ENCODE peak calls at places on chromosome X, in ten cellular contexts. One of them, this sample, is unnamed.

GRCh38 chrX:150240643-150240970 is 122.5 kb upstream of the MAMLD1 start:
- DNase-seq in astrocyte: no peak
- DNase-seq in dorsolateral prefrontal cortex: no peak
- DNase-seq in A549: no peak
- DNase-seq in pancreas: no peak
- DNase-seq in endodermal cell: no peak
- DNase-seq in right atrium auricular region: peak; percentile 23
- DNase-seq in spleen: no peak
- DNase-seq in psoas muscle: no peak
- DNase-seq in HCT116: no peak
- DNase-seq in this sample: no peak

GRCh38 chrX:126164689-126165400 is 1.2 kb downstream of the DCAF12L2 start:
- DNase-seq in astrocyte: no peak
- DNase-seq in A549: no peak
- DNase-seq in HCT116: no peak
- DNase-seq in dorsolateral prefrontal cortex: no peak
- DNase-seq in psoas muscle: peak; percentile 9
- DNase-seq in right atrium auricular region: no peak
- DNase-seq in pancreas: peak; percentile 72
- DNase-seq in endodermal cell: no peak
- DNase-seq in spleen: peak; percentile 69
- DNase-seq in this sample: no peak

GRCh38 chrX:107205770-107206696 is at the start of the genes DNAAF6 and NUP62CL:
- DNase-seq in dorsolateral prefrontal cortex: no peak
- DNase-seq in pancreas: peak; percentile 87
- DNase-seq in astrocyte: peak; percentile 10
- DNase-seq in A549: peak; percentile 82
- DNase-seq in right atrium auricular region: no peak
- DNase-seq in HCT116: peak; percentile 80
- DNase-seq in psoas muscle: peak; percentile 32
- DNase-seq in spleen: peak; percentile 85
- DNase-seq in endodermal cell: peak; percentile 94
- DNase-seq in this sample: peak; percentile 5

GRCh38 chrX:21479695-21480280 is 105.6 kb downstream of the CNKSR2 start:
- DNase-seq in spleen: no peak
- DNase-seq in HCT116: no peak
- DNase-seq in dorsolateral prefrontal cortex: no peak
- DNase-seq in right atrium auricular region: no peak
- DNase-seq in psoas muscle: no peak
- DNase-seq in A549: peak; percentile 6
- DNase-seq in pancreas: no peak
- DNase-seq in endodermal cell: peak; percentile 48
- DNase-seq in astrocyte: peak; percentile 10
- DNase-seq in this sample: peak; percentile 7

GRCh38 chrX:55522577-55523254 is 33.1 kb upstream of the USP51 start:
- DNase-seq in spleen: peak; percentile 43
- DNase-seq in psoas muscle: no peak
- DNase-seq in right atrium auricular region: no peak
- DNase-seq in endodermal cell: no peak
- DNase-seq in A549: no peak
- DNase-seq in HCT116: no peak
- DNase-seq in astrocyte: no peak
- DNase-seq in dorsolateral prefrontal cortex: no peak
- DNase-seq in pancreas: no peak
- DNase-seq in this sample: no peak

GRCh38 chrX:103879339-103879738 is 47.3 kb upstream of the RAB9B start:
- DNase-seq in endodermal cell: no peak
- DNase-seq in astrocyte: peak; percentile 37
- DNase-seq in dorsolateral prefrontal cortex: no peak
- DNase-seq in right atrium auricular region: no peak
- DNase-seq in psoas muscle: no peak
- DNase-seq in pancreas: no peak
- DNase-seq in spleen: no peak
- DNase-seq in A549: no peak
- DNase-seq in HCT116: no peak
- DNase-seq in this sample: no peak

GRCh38 chrX:106401965-106402559 is 209.7 kb upstream of the RADX start:
- DNase-seq in endodermal cell: no peak
- DNase-seq in right atrium auricular region: no peak
- DNase-seq in HCT116: no peak
- DNase-seq in psoas muscle: no peak
- DNase-seq in pancreas: no peak
- DNase-seq in A549: no peak
- DNase-seq in dorsolateral prefrontal cortex: no peak
- DNase-seq in spleen: no peak
- DNase-seq in astrocyte: no peak
- DNase-seq in this sample: no peak

GRCh38 chrX:21166302-21166982 is 207.8 kb upstream of the CNKSR2 start:
- DNase-seq in dorsolateral prefrontal cortex: no peak
- DNase-seq in right atrium auricular region: no peak
- DNase-seq in A549: peak; percentile 6
- DNase-seq in astrocyte: peak; percentile 41
- DNase-seq in HCT116: no peak
- DNase-seq in pancreas: no peak
- DNase-seq in psoas muscle: no peak
- DNase-seq in endodermal cell: no peak
- DNase-seq in spleen: no peak
- DNase-seq in this sample: peak; percentile 65

GRCh38 chrX:74180716-74181115 is 123.3 kb upstream of the ZCCHC13 start:
- DNase-seq in astrocyte: no peak
- DNase-seq in HCT116: no peak
- DNase-seq in right atrium auricular region: no peak
- DNase-seq in psoas muscle: no peak
- DNase-seq in pancreas: no peak
- DNase-seq in A549: no peak
- DNase-seq in dorsolateral prefrontal cortex: no peak
- DNase-seq in spleen: no peak
- DNase-seq in endodermal cell: no peak
- DNase-seq in this sample: no peak

GRCh38 chrX:154540897-154541535 is 5.6 kb downstream of the G6PD start:
- DNase-seq in psoas muscle: no peak
- DNase-seq in HCT116: no peak
- DNase-seq in astrocyte: peak; percentile 38
- DNase-seq in A549: no peak
- DNase-seq in dorsolateral prefrontal cortex: no peak
- DNase-seq in spleen: peak; percentile 77
- DNase-seq in pancreas: peak; percentile 54
- DNase-seq in endodermal cell: no peak
- DNase-seq in right atrium auricular region: no peak
- DNase-seq in this sample: peak; percentile 40

GRCh38 chrX:111353810-111354209 is 58.2 kb downstream of the DCX start:
- DNase-seq in endodermal cell: no peak
- DNase-seq in psoas muscle: no peak
- DNase-seq in A549: no peak
- DNase-seq in pancreas: no peak
- DNase-seq in spleen: no peak
- DNase-seq in astrocyte: peak; percentile 74
- DNase-seq in right atrium auricular region: no peak
- DNase-seq in HCT116: no peak
- DNase-seq in dorsolateral prefrontal cortex: no peak
- DNase-seq in this sample: no peak

GRCh38 chrX:153388722-153389459 is 12.3 kb downstream of the PNMA6E start:
- DNase-seq in A549: no peak
- DNase-seq in spleen: peak; percentile 35
- DNase-seq in psoas muscle: no peak
- DNase-seq in right atrium auricular region: no peak
- DNase-seq in astrocyte: no peak
- DNase-seq in endodermal cell: peak; percentile 42
- DNase-seq in pancreas: no peak
- DNase-seq in HCT116: no peak
- DNase-seq in dorsolateral prefrontal cortex: peak; percentile 2
- DNase-seq in this sample: no peak

GRCh38 chrX:55593756-55594257 is 29.4 kb upstream of the FOXR2 start:
- DNase-seq in dorsolateral prefrontal cortex: no peak
- DNase-seq in astrocyte: no peak
- DNase-seq in endodermal cell: no peak
- DNase-seq in psoas muscle: no peak
- DNase-seq in A549: no peak
- DNase-seq in pancreas: no peak
- DNase-seq in spleen: peak; percentile 33
- DNase-seq in right atrium auricular region: no peak
- DNase-seq in HCT116: no peak
- DNase-seq in this sample: no peak

GRCh38 chrX:143757887-143758286 is 37.3 kb upstream of the SPANXN2 start:
- DNase-seq in psoas muscle: no peak
- DNase-seq in right atrium auricular region: no peak
- DNase-seq in pancreas: no peak
- DNase-seq in A549: no peak
- DNase-seq in astrocyte: no peak
- DNase-seq in HCT116: no peak
- DNase-seq in spleen: no peak
- DNase-seq in endodermal cell: peak; percentile 52
- DNase-seq in dorsolateral prefrontal cortex: no peak
- DNase-seq in this sample: no peak

GRCh38 chrX:110188701-110189558 is 129.0 kb downstream of the AMMECR1 start:
- DNase-seq in endodermal cell: no peak
- DNase-seq in psoas muscle: no peak
- DNase-seq in pancreas: no peak
- DNase-seq in right atrium auricular region: no peak
- DNase-seq in dorsolateral prefrontal cortex: no peak
- DNase-seq in spleen: no peak
- DNase-seq in A549: no peak
- DNase-seq in astrocyte: no peak
- DNase-seq in HCT116: no peak
- DNase-seq in this sample: no peak

GRCh38 chrX:928606-929005 is 283.8 kb downstream of the CRLF2 start:
- DNase-seq in dorsolateral prefrontal cortex: no peak
- DNase-seq in A549: no peak
- DNase-seq in right atrium auricular region: no peak
- DNase-seq in endodermal cell: no peak
- DNase-seq in pancreas: no peak
- DNase-seq in astrocyte: no peak
- DNase-seq in spleen: peak; percentile 6
- DNase-seq in HCT116: no peak
- DNase-seq in psoas muscle: no peak
- DNase-seq in this sample: no peak

GRCh38 chrX:1361275-1361674 is 24.7 kb downstream of the IL3RA start:
- DNase-seq in dorsolateral prefrontal cortex: no peak
- DNase-seq in HCT116: no peak
- DNase-seq in psoas muscle: no peak
- DNase-seq in right atrium auricular region: no peak
- DNase-seq in astrocyte: peak; percentile 14
- DNase-seq in A549: no peak
- DNase-seq in spleen: no peak
- DNase-seq in pancreas: peak; percentile 33
- DNase-seq in endodermal cell: peak; percentile 55
- DNase-seq in this sample: no peak

GRCh38 chrX:9842541-9842940 is 56.3 kb downstream of the SHROOM2 start:
- DNase-seq in HCT116: no peak
- DNase-seq in dorsolateral prefrontal cortex: no peak
- DNase-seq in A549: no peak
- DNase-seq in psoas muscle: no peak
- DNase-seq in astrocyte: no peak
- DNase-seq in endodermal cell: peak; percentile 69
- DNase-seq in right atrium auricular region: no peak
- DNase-seq in pancreas: no peak
- DNase-seq in spleen: no peak
- DNase-seq in this sample: no peak
- H3K27ac ChIP-seq in HCT116: no peak overlapping the region
- H3K27ac ChIP-seq in dorsolateral prefrontal cortex: no peak overlapping the region
- H3K27ac ChIP-seq in A549: peak overlapping the region; percentile 33
- H3K27ac ChIP-seq in psoas muscle: no peak overlapping the region
- H3K27ac ChIP-seq in astrocyte: no peak overlapping the region
- H3K27ac ChIP-seq in endodermal cell: peak overlapping the region; percentile 84
- H3K27ac ChIP-seq in right atrium auricular region: no peak overlapping the region
- H3K27ac ChIP-seq in pancreas: no peak overlapping the region
- H3K27ac ChIP-seq in spleen: no peak overlapping the region
- H3K27ac ChIP-seq in this sample: no peak overlapping the region

DNA sequence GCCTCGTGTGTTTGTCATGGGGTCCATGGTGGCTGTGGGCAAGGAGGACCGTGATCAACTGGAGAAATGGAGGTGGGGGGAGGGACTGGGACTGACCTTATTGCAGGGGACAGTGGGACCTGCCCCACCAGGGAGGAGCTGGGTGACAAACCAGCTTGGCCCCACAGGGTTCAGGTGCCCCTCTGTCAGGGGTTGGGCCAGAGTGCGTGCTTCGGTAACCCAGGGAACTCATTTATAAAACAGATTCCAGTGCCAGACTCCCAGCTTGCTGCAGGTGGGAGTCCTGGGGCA is 366.4 kb downstream of the BCOR start:
- DNase-seq in right atrium auricular region: no peak
- DNase-seq in dorsolateral prefrontal cortex: no peak
- DNase-seq in psoas muscle: no peak
- DNase-seq in pancreas: peak; percentile 48
- DNase-seq in astrocyte: no peak
- DNase-seq in spleen: no peak
- DNase-seq in A549: no peak
- DNase-seq in HCT116: no peak
- DNase-seq in endodermal cell: no peak
- DNase-seq in this sample: no peak
- H3K27ac ChIP-seq in right atrium auricular region: peak overlapping the region; percentile 33
- H3K27ac ChIP-seq in dorsolateral prefrontal cortex: no peak overlapping the region
- H3K27ac ChIP-seq in psoas muscle: no peak overlapping the region
- H3K27ac ChIP-seq in pancreas: peak overlapping the region; percentile 17
- H3K27ac ChIP-seq in astrocyte: no peak overlapping the region
- H3K27ac ChIP-seq in spleen: no peak overlapping the region
- H3K27ac ChIP-seq in A549: peak overlapping the region; percentile 77
- H3K27ac ChIP-seq in HCT116: no peak overlapping the region
- H3K27ac ChIP-seq in endodermal cell: no peak overlapping the region
- H3K27ac ChIP-seq in this sample: peak overlapping the region; percentile 78

DNA sequence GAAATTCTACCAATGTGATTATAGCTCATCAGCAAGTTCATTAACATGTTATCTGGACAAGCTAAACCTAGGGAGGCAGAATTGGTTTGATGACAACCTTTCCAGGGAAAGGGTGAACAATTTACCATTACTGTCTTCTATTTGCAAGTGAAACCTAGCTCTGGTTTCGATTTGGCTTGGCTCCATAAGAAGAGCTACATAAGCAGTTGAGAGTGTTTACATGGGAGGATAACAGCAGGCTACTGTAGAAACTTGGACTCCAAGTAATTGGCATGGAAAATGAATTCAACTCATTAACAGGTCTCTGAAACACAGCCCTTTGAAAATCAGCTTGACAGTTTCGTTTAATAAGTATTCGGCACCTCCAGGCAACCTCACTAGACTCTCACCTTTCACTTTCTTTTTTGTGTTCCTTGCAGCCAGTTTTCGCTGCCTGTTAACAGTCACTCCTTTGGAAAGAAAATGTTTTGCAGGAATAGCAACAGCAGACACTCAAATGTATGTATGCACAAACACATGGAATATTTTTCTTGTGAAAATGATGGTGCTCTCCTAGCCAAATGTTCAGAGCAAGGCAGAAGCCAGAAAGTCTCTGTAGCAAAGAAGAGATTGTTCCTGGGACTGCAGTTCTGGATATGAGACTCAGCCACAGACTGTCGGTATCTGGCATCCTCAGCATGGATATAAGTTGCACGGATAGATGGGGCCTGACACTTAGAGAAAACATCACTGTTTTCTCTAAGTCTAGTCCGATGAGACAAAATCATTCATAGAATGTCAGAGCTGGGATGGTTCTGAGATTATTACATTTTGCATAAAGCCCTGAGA is 27.5 kb downstream of the POU3F4 start:
- DNase-seq in HCT116: no peak
- DNase-seq in pancreas: no peak
- DNase-seq in endodermal cell: no peak
- DNase-seq in dorsolateral prefrontal cortex: no peak
- DNase-seq in right atrium auricular region: no peak
- DNase-seq in astrocyte: peak; percentile 3
- DNase-seq in psoas muscle: no peak
- DNase-seq in spleen: no peak
- DNase-seq in A549: no peak
- DNase-seq in this sample: no peak
- H3K27ac ChIP-seq in HCT116: no peak overlapping the region
- H3K27ac ChIP-seq in pancreas: no peak overlapping the region
- H3K27ac ChIP-seq in endodermal cell: no peak overlapping the region
- H3K27ac ChIP-seq in dorsolateral prefrontal cortex: no peak overlapping the region
- H3K27ac ChIP-seq in right atrium auricular region: no peak overlapping the region
- H3K27ac ChIP-seq in astrocyte: no peak overlapping the region
- H3K27ac ChIP-seq in psoas muscle: no peak overlapping the region
- H3K27ac ChIP-seq in spleen: no peak overlapping the region
- H3K27ac ChIP-seq in A549: no peak overlapping the region
- H3K27ac ChIP-seq in this sample: no peak overlapping the region

GRCh38 chrX:79375340-79375739 is 8.2 kb upstream of the ITM2A start:
- DNase-seq in pancreas: no peak
- DNase-seq in right atrium auricular region: no peak
- DNase-seq in spleen: no peak
- DNase-seq in HCT116: no peak
- DNase-seq in dorsolateral prefrontal cortex: no peak
- DNase-seq in endodermal cell: no peak
- DNase-seq in psoas muscle: no peak
- DNase-seq in A549: no peak
- DNase-seq in astrocyte: no peak
- DNase-seq in this sample: no peak
- H3K27ac ChIP-seq in pancreas: no peak overlapping the region
- H3K27ac ChIP-seq in right atrium auricular region: no peak overlapping the region
- H3K27ac ChIP-seq in spleen: no peak overlapping the region
- H3K27ac ChIP-seq in HCT116: no peak overlapping the region
- H3K27ac ChIP-seq in dorsolateral prefrontal cortex: no peak overlapping the region
- H3K27ac ChIP-seq in endodermal cell: no peak overlapping the region
- H3K27ac ChIP-seq in psoas muscle: no peak overlapping the region
- H3K27ac ChIP-seq in A549: no peak overlapping the region
- H3K27ac ChIP-seq in astrocyte: no peak overlapping the region
- H3K27ac ChIP-seq in this sample: no peak overlapping the region

This sample was measured in SJSA1.